ENCODE peak calls at places on chromosome 5, in nine cellular contexts. D is cardiac muscle cell, J is hepatocyte, Y is colonic mucosa, K is LNCaP clone FGC, X is NB4, C is fibroblast of lung, U is fibroblast of pulmonary artery, M is heart left ventricle. G is an unnamed sample.

GRCh38 chr5:31995011-31995410 is 179.1 kb downstream of the GOLPH3 start:
- DNase-seq in D (no peak), J (no peak), Y (no peak), K (no peak), X (no peak), C (no peak), U (no peak), M (no peak), G (no peak)

GRCh38 chr5:95032801-95033200 is 252.1 kb downstream of the MCTP1 start:
- DNase-seq in D (no peak), J (no peak), Y (no peak), K (no peak), X (no peak), C (no peak), U (no peak), M (no peak), G (no peak)

GRCh38 chr5:142841511-142842255 is 71.5 kb downstream of the ARHGAP26 start:
- DNase-seq in D (peak), J (no peak), Y (no peak), K (no peak), X (no peak), C (peak), U (peak), M (peak), G (peak)

GRCh38 chr5:174571662-174572397 is 152.6 kb upstream of the MSX2 start:
- DNase-seq in D (peak), J (peak), Y (peak), K (peak), X (no peak), C (peak), U (peak), M (peak), G (peak)

GRCh38 chr5:1103093-1103492 is 8.8 kb downstream of the SLC12A7 start:
- DNase-seq in D (no peak), J (peak), Y (no peak), K (no peak), X (no peak), C (no peak), U (no peak), M (no peak), G (no peak)

GRCh38 chr5:35852084-35852734 is 4.5 kb upstream of the IL7R start:
- DNase-seq in D (no peak), J (no peak), Y (no peak), K (no peak), X (no peak), C (no peak), U (no peak), M (no peak), G (peak)

GRCh38 chr5:156482816-156483215 is 155.9 kb downstream of the SGCD start:
- DNase-seq in D (no peak), J (no peak), Y (no peak), K (no peak), X (no peak), C (peak), U (no peak), M (no peak), G (no peak)

GRCh38 chr5:124474821-124475220 is 271.6 kb downstream of the ZNF608 start:
- DNase-seq in D (no peak), J (no peak), Y (no peak), K (no peak), X (no peak), C (peak), U (no peak), M (no peak), G (peak)

GRCh38 chr5:17189381-17190036 is 27.9 kb upstream of the BASP1 start:
- DNase-seq in D (peak), J (peak), Y (peak), K (peak), X (peak), C (peak), U (peak), M (peak), G (peak)

GRCh38 chr5:180330810-180331646 is 22.1 kb downstream of the GFPT2 start:
- DNase-seq in D (no peak), J (peak), Y (peak), K (no peak), X (peak), C (peak), U (peak), M (peak), G (peak)

GRCh38 chr5:136028782-136029742 is at the start of gene TGFBI:
- DNase-seq in D (peak), J (peak), Y (peak), K (no peak), X (no peak), C (peak), U (peak), M (peak), G (peak)

GRCh38 chr5:138536665-138537315 is 6.2 kb downstream of the ETF1 start:
- DNase-seq in D (peak), J (peak), Y (no peak), K (no peak), X (peak), C (no peak), U (no peak), M (no peak), G (peak)

GRCh38 chr5:176800024-176800423 is 10.3 kb upstream of the UNC5A start:
- DNase-seq in D (no peak), J (no peak), Y (no peak), K (peak), X (no peak), C (no peak), U (no peak), M (no peak), G (no peak)

GRCh38 chr5:88740604-88741003 is 142.4 kb downstream of the MEF2C start:
- DNase-seq in D (no peak), J (no peak), Y (no peak), K (no peak), X (no peak), C (no peak), U (no peak), M (no peak), G (no peak)

GRCh38 chr5:156411-157072 is 34.8 kb upstream of the LRRC14B start:
- DNase-seq in D (no peak), J (no peak), Y (peak), K (no peak), X (no peak), C (no peak), U (no peak), M (no peak), G (no peak)

GRCh38 chr5:181204561-181205401 is at the start of gene TRIM7:
- DNase-seq in D (peak), J (peak), Y (peak), K (no peak), X (no peak), C (peak), U (no peak), M (peak), G (no peak)

GRCh38 chr5:102857090-102857818 is 102.1 kb downstream of the PAM start:
- DNase-seq in D (no peak), J (no peak), Y (no peak), K (no peak), X (no peak), C (peak), U (peak), M (no peak), G (no peak)

GRCh38 chr5:170139786-170140335 is 34.2 kb downstream of the FOXI1 start:
- DNase-seq in D (no peak), J (no peak), Y (no peak), K (no peak), X (no peak), C (no peak), U (no peak), M (no peak), G (no peak)

GRCh38 chr5:150153483-150153882 is 2.2 kb downstream of the PDGFRB start:
- DNase-seq in D (no peak), J (no peak), Y (no peak), K (no peak), X (no peak), C (no peak), U (no peak), M (no peak), G (no peak)

GRCh38 chr5:150155258-150156032 is at the start of gene PDGFRB:
- DNase-seq in D (peak), J (peak), Y (peak), K (no peak), X (no peak), C (peak), U (peak), M (peak), G (peak)

GRCh38 chr5:150153957-150154617 is 1.6 kb downstream of the PDGFRB start:
- DNase-seq in D (no peak), J (peak), Y (no peak), K (no peak), X (peak), C (peak), U (peak), M (no peak), G (peak)

GRCh38 chr5:150156033-150156381 is 362 bp upstream of the PDGFRB start:
- DNase-seq in D (no peak), J (no peak), Y (no peak), K (no peak), X (no peak), C (no peak), U (no peak), M (no peak), G (no peak)

GRCh38 chr5:150154618-150155134 is 969 bp downstream of the PDGFRB start:
- DNase-seq in D (no peak), J (no peak), Y (no peak), K (no peak), X (no peak), C (no peak), U (no peak), M (no peak), G (peak)
- H3K4me3 ChIP-seq in D (no peak), J (peak), Y (peak), K (no peak), X (no peak), C (peak), U (peak), M (peak), G (peak)

DNA sequence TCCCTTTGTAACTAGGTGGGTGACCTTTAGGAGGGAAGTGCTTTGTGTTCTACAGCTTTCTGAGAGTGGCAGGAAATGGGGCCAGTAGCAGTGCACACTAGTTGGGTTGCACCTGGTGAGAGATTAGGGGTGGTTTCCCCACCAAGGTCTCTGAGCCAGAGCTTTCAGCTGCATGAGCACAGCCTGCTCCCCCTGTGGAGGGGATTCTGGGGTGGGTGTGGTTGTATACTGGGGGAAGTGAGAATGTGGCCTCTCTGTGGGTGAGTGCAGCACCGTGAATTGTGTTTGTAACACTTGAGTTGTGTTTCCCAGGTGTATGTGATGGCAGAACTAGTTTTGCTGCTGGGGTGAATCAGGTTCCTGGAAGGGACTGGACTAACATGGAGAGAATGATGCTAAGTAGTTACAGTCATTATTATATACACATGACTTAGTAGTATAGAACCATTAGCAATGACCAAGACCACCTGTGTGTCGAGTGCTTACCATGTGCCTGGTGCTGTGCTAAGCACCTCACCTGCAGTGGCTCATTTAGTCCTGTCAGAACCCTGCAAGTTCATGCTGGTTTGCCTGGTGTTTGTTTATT is 11.8 kb upstream of the CXXC5 start:
- DNase-seq in D (no peak), J (peak), Y (peak), K (no peak), X (no peak), C (no peak), U (no peak), M (no peak), G (no peak)
- H3K4me3 ChIP-seq in D (no peak), J (no peak), Y (no peak), K (no peak), X (peak), C (no peak), U (no peak), M (no peak), G (no peak)

GRCh38 chr5:145681216-145681615 is 153.9 kb downstream of the PRELID2 start:
- DNase-seq in D (no peak), J (no peak), Y (no peak), K (no peak), X (no peak), C (no peak), U (no peak), M (no peak), G (peak)
- H3K4me3 ChIP-seq in D (no peak), J (no peak), Y (no peak), K (no peak), X (no peak), C (no peak), U (no peak), M (no peak), G (no peak)

DNA sequence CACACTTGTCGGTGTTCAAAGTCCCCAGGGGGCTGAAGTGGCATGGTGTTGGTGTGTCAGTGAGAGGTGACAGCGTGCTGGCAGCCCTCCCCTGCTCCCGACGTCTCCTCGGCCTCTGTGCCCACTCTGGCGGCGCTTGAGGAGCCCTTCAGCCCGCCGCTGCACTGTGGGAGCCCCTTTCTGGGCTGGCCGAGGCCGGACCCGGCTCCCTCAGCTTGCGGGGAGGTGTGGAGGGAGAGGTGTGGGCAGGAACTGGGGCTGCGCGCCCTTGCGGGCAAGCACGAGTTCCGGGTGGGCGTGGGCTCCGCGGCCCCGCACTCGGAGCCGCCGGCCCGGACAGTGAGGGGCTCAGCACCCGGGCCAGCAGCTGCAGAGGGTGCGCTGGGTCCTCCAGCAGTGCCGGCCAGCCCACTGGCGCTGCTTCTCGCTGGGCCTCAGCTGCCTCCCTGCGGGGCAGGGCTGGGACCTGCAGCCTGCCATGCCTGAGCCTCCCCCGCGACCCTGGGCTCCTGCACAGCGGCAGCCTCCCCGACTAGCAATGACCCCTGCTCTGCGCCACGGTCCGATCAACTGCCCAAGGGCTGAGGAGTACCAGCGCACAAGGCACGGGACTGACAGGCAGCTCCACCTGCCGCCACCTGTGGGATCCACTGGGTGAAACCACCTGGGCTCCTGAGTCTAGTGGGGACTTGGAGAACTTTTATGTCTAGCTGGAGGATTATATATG is 224.1 kb upstream of the RIOK2 start:
- DNase-seq in D (no peak), J (no peak), Y (no peak), K (no peak), X (no peak), C (no peak), U (no peak), M (no peak), G (no peak)
- H3K4me3 ChIP-seq in D (no peak), J (no peak), Y (no peak), K (no peak), X (no peak), C (no peak), U (no peak), M (no peak), G (no peak)